ENCODE peak calls at places on chromosomes 4 and X, in five cellular contexts. A is A549, C is epithelial cell of proximal tubule, W is omental fat pad, S is SK-N-SH. U is an unnamed sample.

GRCh38 chr4:87540176-87541058 is 11.2 kb upstream of the SPARCL1 start:
- DNase-seq in A (no peak), W (no peak), S (no peak), C (no peak), U (no peak)

GRCh38 chrX:136147320-136147901 is at the start of gene FHL1:
- DNase-seq in S (peak; percentile 90), C (no peak), W (no peak), A (no peak), U (peak; percentile 73)

GRCh38 chrX:29858714-29859113 is 356.6 kb upstream of the MAGEB2 start:
- DNase-seq in S (no peak), A (no peak), W (no peak), C (no peak), U (no peak)

GRCh38 chrX:150575415-150575814 is 7.0 kb downstream of the MTM1 start:
- DNase-seq in A (peak; percentile 36), C (peak; percentile 43), S (no peak), W (no peak), U (no peak)

GRCh38 chr4:68712207-68712606 is 41.8 kb upstream of the UGT2B15 start:
- DNase-seq in A (no peak), W (no peak), C (no peak), S (no peak), U (no peak)

GRCh38 chr4:53702334-53703266 is 111.3 kb upstream of the LNX1 start:
- DNase-seq in A (peak; percentile 70), C (no peak), S (peak; percentile 84), W (no peak), U (peak; percentile 92)

GRCh38 chr4:189090174-189090814 is 850.4 kb upstream of the FRG1 start:
- DNase-seq in W (no peak), A (peak; percentile 30), S (peak; percentile 40), C (no peak), U (peak; percentile 24)

GRCh38 chr4:912548-913279 is 19.4 kb downstream of the GAK start:
- DNase-seq in C (no peak), W (no peak), S (no peak), A (no peak), U (no peak)

GRCh38 chr4:151195801-151196200 is 81.2 kb upstream of the PRSS48 start:
- DNase-seq in S (no peak), W (no peak), A (peak; percentile 10), C (no peak), U (no peak)

GRCh38 chrX:8374041-8374825 is 90.4 kb upstream of the VCX3B start:
- DNase-seq in A (no peak), S (no peak), C (no peak), W (no peak), U (no peak)

GRCh38 chr4:94126669-94127068 is 81.0 kb upstream of the SMARCAD1 start:
- DNase-seq in S (peak; percentile 40), A (peak; percentile 7), C (no peak), W (no peak), U (no peak)

GRCh38 chr4:185387957-185388356 is 7.8 kb downstream of the LRP2BP start:
- DNase-seq in W (no peak), C (no peak), A (no peak), S (no peak), U (no peak)

GRCh38 chrX:131923614-131924250 is 99.4 kb upstream of the STK26 start:
- DNase-seq in A (peak; percentile 4), C (no peak), W (no peak), S (no peak), U (no peak)

GRCh38 chrX:68504237-68504636 is 5.4 kb downstream of the YIPF6 start:
- DNase-seq in W (no peak), S (no peak), A (peak; percentile 59), C (no peak), U (no peak)

GRCh38 chr4:20881658-20882057 is 181.4 kb downstream of the PACRGL start:
- DNase-seq in C (no peak), W (no peak), A (no peak), S (no peak), U (no peak)

GRCh38 chrX:125926295-125926694 is 239.8 kb downstream of the DCAF12L2 start:
- DNase-seq in A (no peak), C (no peak), W (no peak), S (no peak), U (no peak)

GRCh38 chrX:108732630-108733321 is 3.6 kb downstream of the IRS4 start:
- DNase-seq in C (no peak), A (no peak), W (no peak), S (peak; percentile 19), U (no peak)

DNA sequence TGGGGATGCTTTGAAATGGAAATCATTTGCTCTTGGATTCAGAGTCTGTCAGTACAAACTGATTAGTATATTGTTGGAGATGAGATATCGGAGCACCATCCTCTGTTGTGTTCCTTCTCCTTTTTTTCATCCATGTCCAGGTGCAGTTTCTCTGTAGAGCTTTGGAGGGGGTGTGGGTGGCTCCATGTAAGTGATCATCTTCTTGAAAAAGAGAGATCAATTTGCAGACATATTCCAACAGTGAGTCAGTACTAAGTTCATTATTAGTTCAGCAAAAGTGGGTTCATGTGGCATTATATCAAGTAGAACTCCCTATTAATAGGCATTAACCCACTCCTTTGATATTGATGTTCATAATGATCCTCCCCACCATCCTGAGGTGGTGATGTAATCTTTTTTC is 18.9 kb downstream of the FRAS1 start:
- DNase-seq in S (no peak), C (no peak), W (no peak), A (no peak), U (no peak)
- TF ChIP-seq CTCF in S (no peak), C (no peak), W (no peak), A (no peak), U (no peak)

GRCh38 chrX:2699959-2700358 is 8.9 kb downstream of the CD99 start:
- DNase-seq in S (no peak), C (no peak), W (no peak), A (no peak), U (no peak)
- TF ChIP-seq CTCF in S (no peak), C (no peak), W (no peak), A (no peak), U (no peak)

DNA sequence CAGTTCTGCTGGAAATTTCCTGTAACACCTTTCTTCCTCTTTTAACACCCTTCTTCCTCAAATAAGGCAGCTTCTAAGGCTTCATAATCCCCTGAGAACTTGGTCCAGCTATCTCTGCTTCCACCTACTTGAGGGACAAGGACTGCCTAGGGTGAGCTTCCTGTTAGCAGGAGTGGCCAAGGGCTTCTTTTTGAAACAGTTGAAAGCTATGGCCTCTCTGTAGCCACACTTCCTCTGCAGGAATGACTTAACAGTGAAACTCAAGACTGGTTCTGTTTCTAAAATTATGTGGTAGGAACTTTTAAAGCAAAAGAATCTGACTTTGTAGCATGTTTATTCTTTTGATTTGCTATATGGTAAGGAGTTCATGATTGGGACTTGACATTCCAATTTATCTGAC is 108.5 kb upstream of the WDR1 start:
- DNase-seq in W (no peak), S (no peak), A (no peak), C (no peak), U (no peak)
- TF ChIP-seq CTCF in W (no peak), S (no peak), A (no peak), C (no peak), U (no peak)

GRCh38 chr4:4439782-4440181 is 52.9 kb downstream of the NSG1 start:
- DNase-seq in C (no peak), A (no peak), W (no peak), S (no peak), U (no peak)
- TF ChIP-seq CTCF in C (no peak), A (no peak), W (no peak), S (no peak), U (no peak)

GRCh38 chrX:63686878-63687714 is 97.9 kb downstream of the ARHGEF9 start:
- DNase-seq in C (peak; percentile 1), S (peak; percentile 42), W (no peak), A (peak; percentile 30), U (peak; percentile 11)
- TF ChIP-seq CTCF in C (peak; percentile 72), S (peak; percentile 82), W (no peak), A (peak; percentile 52), U (peak; percentile 71)

GRCh38 chrX:40468033-40468979 is 112.5 kb upstream of the ATP6AP2 start:
- DNase-seq in C (no peak), S (peak; percentile 38), W (no peak), A (peak; percentile 66), U (peak; percentile 47)
- TF ChIP-seq CTCF in C (peak; percentile 62), S (peak; percentile 13), W (no peak), A (peak; percentile 52), U (peak; percentile 60)

GRCh38 chrX:153744210-153745066 is 19.6 kb upstream of the PLXNB3 start:
- DNase-seq in S (peak; percentile 65), A (peak; percentile 40), W (no peak), C (no peak), U (peak; percentile 61)
- TF ChIP-seq CTCF in S (no peak), A (peak; percentile 1), W (no peak), C (peak; percentile 34), U (peak; percentile 45)